ENCODE peak calls at places on chromosomes 4 and X, in nine cellular contexts. L, B, R, K, Y, Z, U, C and S are unnamed samples.

GRCh38 chr4:107258359-107258758 is 222.2 kb upstream of the DKK2 start:
- DNase-seq in L (peak), B (no peak), R (no peak), K (no peak), Y (no peak), Z (no peak), U (no peak), C (no peak), S (no peak)

GRCh38 chr4:66855956-66856355 is 689.3 kb downstream of the CENPC start:
- DNase-seq in L (peak), B (no peak), R (no peak), K (no peak), Y (no peak), Z (no peak), U (no peak), C (no peak), S (no peak)

GRCh38 chr4:184541918-184542317 is 67.6 kb upstream of the IRF2 start:
- DNase-seq in L (no peak), B (no peak), R (no peak), K (no peak), Y (no peak), Z (no peak), U (no peak), C (no peak), S (no peak)

GRCh38 chr4:131566026-131566425 is 1583.1 kb upstream of the PCDH10 start:
- DNase-seq in L (no peak), B (no peak), R (no peak), K (no peak), Y (no peak), Z (no peak), U (no peak), C (no peak), S (no peak)

GRCh38 chr4:114479595-114479994 is 119.0 kb upstream of the UGT8 start:
- DNase-seq in L (no peak), B (no peak), R (no peak), K (no peak), Y (no peak), Z (no peak), U (no peak), C (no peak), S (no peak)

GRCh38 chr4:88940506-88940905 is 116.5 kb downstream of the FAM13A start:
- DNase-seq in L (no peak), B (no peak), R (peak), K (no peak), Y (no peak), Z (no peak), U (no peak), C (no peak), S (no peak)

GRCh38 chr4:101977096-101977495 is 186.6 kb downstream of the BANK1 start:
- DNase-seq in L (peak), B (peak), R (no peak), K (no peak), Y (no peak), Z (no peak), U (no peak), C (no peak), S (no peak)

GRCh38 chrX:116972362-116972761 is 509.6 kb upstream of the CT83 start:
- DNase-seq in L (no peak), B (no peak), R (no peak), K (no peak), Y (no peak), Z (no peak), U (no peak), C (no peak), S (no peak)

GRCh38 chr4:25065901-25066610 is 35.3 kb upstream of the LGI2 start:
- DNase-seq in L (no peak), B (no peak), R (no peak), K (no peak), Y (no peak), Z (no peak), U (no peak), C (no peak), S (no peak)

GRCh38 chrX:111131572-111131971 is 35.6 kb downstream of the PAK3 start:
- DNase-seq in L (peak), B (no peak), R (no peak), K (no peak), Y (no peak), Z (no peak), U (no peak), C (no peak), S (no peak)

GRCh38 chrX:120604359-120604782 is 470 bp downstream of the MCTS1 start:
- DNase-seq in L (peak), B (peak), R (peak), K (peak), Y (no peak), Z (peak), U (no peak), C (no peak), S (no peak)

GRCh38 chrX:63761639-63762038 is 23.4 kb downstream of the ARHGEF9 start:
- DNase-seq in L (no peak), B (no peak), R (peak), K (peak), Y (no peak), Z (peak), U (no peak), C (no peak), S (no peak)

GRCh38 chrX:72685018-72685417 is 29.1 kb downstream of the PHKA1 start:
- DNase-seq in L (no peak), B (no peak), R (no peak), K (no peak), Y (no peak), Z (no peak), U (no peak), C (no peak), S (no peak)

GRCh38 chr4:149203256-149204001 is 612.2 kb downstream of the IQCM start:
- DNase-seq in L (peak), B (no peak), R (no peak), K (no peak), Y (no peak), Z (no peak), U (no peak), C (no peak), S (no peak)

GRCh38 chrX:131330735-131331134 is 41.6 kb upstream of the IGSF1 start:
- DNase-seq in L (no peak), B (no peak), R (no peak), K (no peak), Y (no peak), Z (no peak), U (no peak), C (no peak), S (no peak)

GRCh38 chrX:41043950-41044349 is 41.3 kb upstream of the USP9X start:
- DNase-seq in L (no peak), B (peak), R (no peak), K (no peak), Y (no peak), Z (no peak), U (no peak), C (no peak), S (no peak)

GRCh38 chr4:40157444-40157843 is 39.4 kb upstream of the RHOH start:
- DNase-seq in L (no peak), B (no peak), R (no peak), K (no peak), Y (no peak), Z (no peak), U (no peak), C (no peak), S (no peak)

GRCh38 chr4:886244-886643 is 45.9 kb downstream of the GAK start:
- DNase-seq in L (no peak), B (no peak), R (no peak), K (no peak), Y (no peak), Z (no peak), U (no peak), C (no peak), S (no peak)

GRCh38 chr4:87316961-87317360 is 5.7 kb downstream of the HSD17B13 start:
- DNase-seq in L (no peak), B (no peak), R (no peak), K (no peak), Y (no peak), Z (no peak), U (no peak), C (no peak), S (no peak)

GRCh38 chrX:13488706-13489105 is 80.7 kb upstream of the EGFL6 start:
- DNase-seq in L (no peak), B (no peak), R (no peak), K (no peak), Y (no peak), Z (no peak), U (no peak), C (no peak), S (no peak)

GRCh38 chr4:129862461-129862860 is 766.5 kb downstream of the C4orf33 start:
- DNase-seq in L (no peak), B (no peak), R (no peak), K (no peak), Y (no peak), Z (no peak), U (no peak), C (no peak), S (no peak)

GRCh38 chr4:48360285-48360965 is 19.1 kb downstream of the SLAIN2 start:
- DNase-seq in L (peak), B (no peak), R (no peak), K (no peak), Y (no peak), Z (no peak), U (no peak), C (no peak), S (no peak)

GRCh38 chr4:112315446-112315845 is 18.3 kb downstream of the ALPK1 start:
- DNase-seq in L (no peak), B (no peak), R (no peak), K (no peak), Y (no peak), Z (no peak), U (no peak), C (no peak), S (no peak)

GRCh38 chr4:122826596-122827257 is at the start of gene FGF2:
- DNase-seq in L (no peak), B (peak), R (no peak), K (peak), Y (no peak), Z (no peak), U (no peak), C (peak), S (no peak)

GRCh38 chr4:94165256-94165655 is 42.4 kb upstream of the SMARCAD1 start:
- DNase-seq in L (no peak), B (no peak), R (no peak), K (no peak), Y (no peak), Z (no peak), U (no peak), C (no peak), S (no peak)

GRCh38 chr4:2925931-2926860 is 37.0 kb downstream of the NOP14 start:
- DNase-seq in L (no peak), B (no peak), R (no peak), K (no peak), Y (no peak), Z (no peak), U (no peak), C (no peak), S (no peak)

GRCh38 chr4:139367421-139368090 is 65.3 kb upstream of the NDUFC1 start:
- DNase-seq in L (peak), B (no peak), R (no peak), K (no peak), Y (no peak), Z (no peak), U (no peak), C (no peak), S (no peak)

GRCh38 chr4:158895797-158896442 is 127.1 kb downstream of the FNIP2 start:
- DNase-seq in L (no peak), B (no peak), R (peak), K (no peak), Y (no peak), Z (peak), U (no peak), C (no peak), S (no peak)